ENCODE peak calls at places on chromosomes 1 and 21, in four cellular contexts. Q is uterus, C is mammary epithelial cell, B is hepatocyte. G is an unnamed sample. For H3K4me1, the result is how much of the 10 kb centered on the place peaks cover.

GRCh38 chr1:228646717-228647522 is 88.4 kb upstream of the RHOU start:
- DNase-seq in Q (peak), C (peak), B (peak), G (peak)

GRCh38 chr1:3564921-3565831 is 46.1 kb downstream of the MEGF6 start:
- DNase-seq in Q (no peak), C (no peak), B (peak), G (no peak)

GRCh38 chr1:29303201-29304024 is 67.1 kb downstream of the PTPRU start:
- DNase-seq in Q (no peak), C (no peak), B (no peak), G (no peak)

GRCh38 chr1:115240321-115240720 is 97.7 kb downstream of the NGF start:
- DNase-seq in Q (no peak), C (no peak), B (no peak), G (no peak)

GRCh38 chr1:46813858-46814396 is 15.1 kb downstream of the CYP4B1 start:
- DNase-seq in Q (no peak), C (no peak), B (no peak), G (no peak)

GRCh38 chr1:214823311-214824117 is 220.5 kb downstream of the CENPF start:
- DNase-seq in Q (no peak), C (no peak), B (no peak), G (no peak)

GRCh38 chr21:36073181-36073580 is 3.4 kb downstream of the CBR1 start:
- DNase-seq in Q (no peak), C (no peak), B (peak), G (no peak)

GRCh38 chr1:230375795-230376194 is 50.3 kb downstream of the PGBD5 start:
- DNase-seq in Q (no peak), C (no peak), B (no peak), G (no peak)

GRCh38 chr1:228268891-228269285 is 61.0 kb downstream of the OBSCN start:
- DNase-seq in Q (no peak), C (no peak), B (no peak), G (no peak)

GRCh38 chr21:28828981-28829380 is 163.7 kb downstream of the LTN1 start:
- DNase-seq in Q (no peak), C (no peak), B (no peak), G (no peak)

GRCh38 chr1:2602311-2602835 is 15.8 kb downstream of the PRXL2B start:
- DNase-seq in Q (no peak), C (no peak), B (no peak), G (no peak)

GRCh38 chr1:14969006-14969405 is 184.5 kb upstream of the TMEM51 start:
- DNase-seq in Q (no peak), C (no peak), B (no peak), G (no peak)

GRCh38 chr1:21665711-21666571 is 3.2 kb downstream of the RAP1GAP start:
- DNase-seq in Q (peak), C (no peak), B (no peak), G (no peak)

GRCh38 chr1:214280386-214281029 is 451 bp upstream of the SMYD2 start:
- DNase-seq in Q (peak), C (peak), B (peak), G (no peak)

GRCh38 chr1:202982715-202983435 is 15.8 kb upstream of the CYB5R1 start:
- DNase-seq in Q (no peak), C (no peak), B (no peak), G (no peak)

GRCh38 chr1:80893140-80893539 is 907.6 kb upstream of the ADGRL2 start:
- DNase-seq in Q (no peak), C (no peak), B (no peak), G (no peak)

GRCh38 chr1:210516092-210516491 is 187.4 kb downstream of the HHAT start:
- DNase-seq in Q (no peak), C (no peak), B (no peak), G (no peak)

GRCh38 chr1:95652423-95652958 is 418.5 kb downstream of the RWDD3 start:
- DNase-seq in Q (no peak), C (no peak), B (no peak), G (no peak)

GRCh38 chr1:32618673-32619221 is 31.6 kb downstream of the ZBTB8OS start:
- DNase-seq in Q (no peak), C (no peak), B (no peak), G (peak)

GRCh38 chr1:4407851-4408250 is 246.6 kb upstream of the AJAP1 start:
- DNase-seq in Q (no peak), C (no peak), B (no peak), G (no peak)

GRCh38 chr1:154474802-154475201 is 27.2 kb upstream of the TDRD10 start:
- DNase-seq in Q (no peak), C (peak), B (peak), G (peak)

GRCh38 chr21:45539046-45539795 is 3.0 kb downstream of the SLC19A1 start:
- DNase-seq in Q (peak), C (no peak), B (no peak), G (no peak)

GRCh38 chr1:210822897-210823296 is 311.1 kb downstream of the KCNH1 start:
- DNase-seq in Q (no peak), C (no peak), B (no peak), G (no peak)

GRCh38 chr1:53837924-53838653 is at the start of gene NDC1:
- DNase-seq in Q (peak), C (peak), B (peak), G (peak)

GRCh38 chr1:41888756-41889155 is 30.0 kb downstream of the HIVEP3 start:
- DNase-seq in Q (no peak), C (no peak), B (no peak), G (no peak)

GRCh38 chr21:37435120-37435519 is 68.5 kb downstream of the DYRK1A start:
- DNase-seq in Q (peak), C (peak), B (peak), G (peak)

GRCh38 chr21:15400905-15401304 is 328.9 kb upstream of the USP25 start:
- DNase-seq in Q (no peak), C (peak), B (no peak), G (no peak)

GRCh38 chr1:235325139-235325538 is 2.8 kb downstream of the ARID4B start:
- DNase-seq in Q (no peak), C (no peak), B (no peak), G (no peak)

GRCh38 chr1:235324296-235324695 is 3.7 kb downstream of the ARID4B start:
- DNase-seq in Q (no peak), C (no peak), B (no peak), G (no peak)

GRCh38 chr1:235327559-235328270 is at the start of gene ARID4B:
- DNase-seq in Q (no peak), C (no peak), B (no peak), G (no peak)

GRCh38 chr1:235326719-235327558 is 1.0 kb downstream of the ARID4B start:
- DNase-seq in Q (peak), C (peak), B (peak), G (no peak)

GRCh38 chr1:235325854-235326253 is 2.1 kb downstream of the ARID4B start:
- DNase-seq in Q (no peak), C (no peak), B (no peak), G (no peak)
- H3K4me1 ChIP-seq in Q (under half), C (under half), B (under half), G (under half)

GRCh38 chr1:9363061-9363471 is 70.4 kb downstream of the SPSB1 start:
- DNase-seq in Q (no peak), C (no peak), B (no peak), G (no peak)

GRCh38 chr1:9368356-9368755 is 75.7 kb downstream of the SPSB1 start:
- DNase-seq in Q (no peak), C (no peak), B (no peak), G (no peak)

GRCh38 chr1:9366943-9367780 is 74.5 kb downstream of the SPSB1 start:
- DNase-seq in Q (no peak), C (no peak), B (no peak), G (no peak)

GRCh38 chr1:9367806-9368205 is 75.1 kb downstream of the SPSB1 start:
- DNase-seq in Q (no peak), C (no peak), B (no peak), G (no peak)

GRCh38 chr1:9366298-9366697 is 73.6 kb downstream of the SPSB1 start:
- DNase-seq in Q (no peak), C (no peak), B (no peak), G (no peak)
- H3K4me1 ChIP-seq in Q (under half), C (under half), B (under half), G (under half)

GRCh38 chr1:19009882-19010321 is 53.4 kb upstream of the IFFO2 start:
- DNase-seq in Q (no peak), C (peak), B (no peak), G (peak)

GRCh38 chr1:19010503-19010902 is 54.0 kb upstream of the IFFO2 start:
- DNase-seq in Q (no peak), C (no peak), B (no peak), G (no peak)

GRCh38 chr1:19009126-19009881 is 52.8 kb upstream of the IFFO2 start:
- DNase-seq in Q (no peak), C (no peak), B (no peak), G (no peak)

GRCh38 chr1:19011832-19012231 is 55.4 kb upstream of the IFFO2 start:
- DNase-seq in Q (no peak), C (no peak), B (no peak), G (no peak)

GRCh38 chr1:19010995-19011696 is 54.7 kb upstream of the IFFO2 start:
- DNase-seq in Q (peak), C (peak), B (peak), G (peak)
- H3K4me1 ChIP-seq in Q (under half), C (under half), B (under half), G (under half)

DNA sequence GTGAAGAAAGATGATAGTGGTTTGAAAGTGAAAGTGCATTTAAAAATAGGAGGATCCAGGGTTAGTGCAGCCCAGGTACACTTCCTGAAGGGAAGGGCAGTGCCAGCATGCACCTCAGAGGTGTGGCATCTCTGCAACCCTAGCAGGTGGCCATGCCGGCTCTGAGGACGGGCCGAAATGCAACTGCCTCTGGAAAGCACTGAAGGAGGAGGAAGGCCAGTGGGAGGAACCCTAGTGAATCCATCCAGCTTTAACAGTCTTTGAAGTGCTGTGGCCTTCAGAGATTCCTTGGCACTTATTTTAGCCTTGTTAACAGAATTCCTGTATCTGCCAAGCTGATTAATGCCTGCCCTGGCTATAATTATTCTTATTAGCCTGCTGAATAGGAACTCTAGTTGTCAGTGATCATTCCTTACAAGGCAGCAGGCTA is 5.5 kb downstream of the PTGFRN start:
- DNase-seq in Q (peak), C (peak), B (no peak), G (no peak)
- H3K4me1 ChIP-seq in Q (under half), C (half or more), B (under half), G (half or more)

GRCh38 chr1:10360045-10360444 is 38.8 kb upstream of the PGD start:
- DNase-seq in Q (no peak), C (no peak), B (no peak), G (no peak)
- H3K4me1 ChIP-seq in Q (under half), C (under half), B (under half), G (under half)

GRCh38 chr1:26077524-26077923 is 10.1 kb upstream of the TRIM63 start:
- DNase-seq in Q (no peak), C (no peak), B (no peak), G (no peak)
- H3K4me1 ChIP-seq in Q (under half), C (under half), B (under half), G (under half)

GRCh38 chr1:16018308-16018707 is 465 bp upstream of the HSPB7 start:
- DNase-seq in Q (no peak), C (no peak), B (no peak), G (no peak)

GRCh38 chr1:16020325-16020724 is 1.5 kb upstream of the CLCNKA start:
- DNase-seq in Q (no peak), C (no peak), B (no peak), G (no peak)

GRCh38 chr1:16019580-16020277 is 1.9 kb upstream of the HSPB7 start:
- DNase-seq in Q (peak), C (no peak), B (peak), G (no peak)

GRCh38 chr1:16017461-16018303 is at the start of gene HSPB7:
- DNase-seq in Q (peak), C (no peak), B (peak), G (no peak)

DNA sequence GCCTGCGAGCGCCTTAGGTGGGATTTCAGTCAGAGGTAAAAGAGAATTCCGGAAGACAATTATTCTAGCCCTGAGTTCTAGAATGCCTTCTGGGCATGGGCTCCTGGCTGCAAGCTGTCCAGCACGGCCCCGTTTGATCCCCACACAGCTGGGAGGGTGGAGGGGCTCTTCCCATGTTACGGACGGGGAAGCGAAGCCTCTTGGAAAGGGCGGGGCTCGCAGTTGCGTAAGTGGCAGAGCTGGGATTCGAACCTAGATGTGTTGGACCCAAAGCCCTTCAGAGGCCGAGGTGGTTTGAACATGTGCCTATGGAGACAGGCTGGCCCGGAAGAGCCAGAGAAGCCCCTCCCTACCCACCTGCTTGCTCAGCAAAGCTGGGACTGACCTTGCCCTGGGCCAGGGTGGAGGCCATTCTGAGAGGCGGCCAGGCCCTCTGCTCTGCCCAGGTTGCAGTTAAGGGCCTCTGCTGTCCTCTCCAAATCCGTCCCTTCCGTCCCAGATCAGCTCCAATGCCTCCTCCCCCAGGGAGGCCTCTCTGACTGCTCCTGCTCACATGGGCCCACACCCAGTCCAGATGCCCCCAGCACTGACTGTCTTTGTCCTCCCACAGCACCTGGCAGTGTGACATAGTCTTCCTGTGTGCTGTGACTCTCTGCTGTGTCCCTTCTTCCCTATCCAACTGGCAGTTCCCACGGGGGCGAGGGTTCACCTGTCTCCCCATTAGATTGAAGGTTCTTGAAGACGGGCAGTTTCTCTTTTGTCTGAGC is 1.1 kb upstream of the HSPB7 start:
- DNase-seq in Q (no peak), C (no peak), B (no peak), G (no peak)
- H3K4me1 ChIP-seq in Q (under half), C (under half), B (under half), G (under half)